ENCODE peak calls at places on chromosomes 4 and X, in ten cellular contexts. C is activated T-helper 1 cell treated with anti-CD3 and anti-CD28 coated beads, Interleukin-2, amount 50 U/mL, for 16 hours; O is GM23248; L is kidney epithelial cell; G is HT1080; Y is IMR-90; I is activated CD4-positive, alpha-beta T cell treated with anti-CD3 and anti-CD28 coated beads for 1 hour; N is activated CD8-positive, alpha-beta memory T cell treated with anti-CD3 and anti-CD28 coated beads for 24 hours; T is brain microvascular endothelial cell; U is T-cell. P is an unnamed sample.

GRCh38 chrX:110087485-110088356 is 84.8 kb downstream of the TMEM164 start:
- DNase-seq in Y (peak), U (no peak), C (no peak), G (peak), L (peak), O (peak), N (no peak), I (no peak), T (peak), P (peak)

GRCh38 chrX:154980330-154981115 is 42.0 kb downstream of the F8 start:
- DNase-seq in Y (peak), U (peak), I (peak), G (peak), T (peak), O (peak), C (peak), N (peak), L (peak), P (peak)

GRCh38 chrX:85988353-85988752 is 59.0 kb downstream of the CHM start:
- DNase-seq in G (no peak), I (no peak), L (no peak), C (no peak), Y (no peak), N (no peak), O (no peak), U (no peak), T (no peak), P (no peak)

GRCh38 chr4:17103231-17103630 is 204.8 kb upstream of the LDB2 start:
- DNase-seq in C (no peak), G (peak), L (no peak), Y (peak), T (peak), O (peak), I (no peak), U (no peak), N (no peak), P (peak)

GRCh38 chr4:6177587-6178197 is 22.7 kb downstream of the JAKMIP1 start:
- DNase-seq in C (no peak), O (no peak), L (no peak), U (no peak), G (peak), T (no peak), Y (no peak), N (peak), I (no peak), P (no peak)

GRCh38 chr4:1218892-1219552 is 29.9 kb downstream of the CTBP1 start:
- DNase-seq in C (no peak), U (no peak), T (no peak), Y (no peak), G (no peak), O (no peak), I (no peak), N (no peak), L (no peak), P (no peak)

GRCh38 chr4:978957-979701 is 5.8 kb upstream of the DGKQ start:
- DNase-seq in T (no peak), I (no peak), C (no peak), U (no peak), G (no peak), Y (peak), L (no peak), O (peak), N (no peak), P (no peak)

GRCh38 chr4:5751073-5751917 is 40.3 kb downstream of the EVC start:
- DNase-seq in N (no peak), O (peak), T (peak), Y (peak), U (no peak), G (no peak), L (peak), C (no peak), I (no peak), P (no peak)

GRCh38 chr4:2753444-2753843 is 2.7 kb downstream of the TNIP2 start:
- DNase-seq in Y (no peak), L (no peak), I (no peak), C (no peak), N (no peak), U (no peak), G (no peak), T (no peak), O (no peak), P (no peak)

GRCh38 chr4:73599182-73599581 is 21.1 kb downstream of the RASSF6 start:
- DNase-seq in N (no peak), O (peak), I (no peak), C (no peak), T (peak), U (no peak), L (peak), G (peak), Y (peak), P (peak)

GRCh38 chr4:41216294-41217019 is 2.1 kb upstream of the APBB2 start:
- DNase-seq in I (peak), T (no peak), G (peak), C (no peak), N (peak), Y (peak), L (no peak), O (peak), U (no peak), P (peak)

GRCh38 chr4:5611656-5612187 is 96.6 kb downstream of the EVC2 start:
- DNase-seq in T (peak), O (no peak), N (no peak), C (no peak), I (no peak), U (no peak), Y (peak), L (no peak), G (no peak), P (no peak)

GRCh38 chrX:78555401-78555980 is 103.6 kb downstream of the RTL3 start:
- DNase-seq in G (no peak), C (no peak), T (no peak), O (peak), Y (no peak), L (no peak), I (no peak), N (no peak), U (no peak), P (no peak)

GRCh38 chr4:84477738-84478137 is 21.4 kb downstream of the NKX6-1 start:
- DNase-seq in L (no peak), U (no peak), I (no peak), T (no peak), O (no peak), C (no peak), N (no peak), G (no peak), Y (no peak), P (no peak)

GRCh38 chr4:1509366-1509765 is 103.1 kb upstream of the NKX1-1 start:
- DNase-seq in G (no peak), U (no peak), I (no peak), L (no peak), O (no peak), C (no peak), N (no peak), Y (no peak), T (no peak), P (no peak)